ENCODE peak calls at places on chromosome 12, in six cellular contexts. D is sciatic nerve, A is AG04449, V is body of pancreas, I is HTR-8/SVneo, L is NCI-H526 treated with DMSO at 0.1 percent for 48 hours. T is an unnamed sample.

GRCh38 chr12:96028538-96028937 is 6.8 kb downstream of the LTA4H start:
- DNase-seq in D (no peak), V (no peak), I (no peak), A (no peak), L (no peak), T (no peak)

GRCh38 chr12:83827860-83828259 is 1084.7 kb downstream of the SLC6A15 start:
- DNase-seq in A (no peak), I (no peak), D (peak), V (no peak), L (no peak), T (peak)

GRCh38 chr12:76026643-76027063 is 4.9 kb downstream of the PHLDA1 start:
- DNase-seq in D (no peak), A (no peak), L (no peak), I (no peak), V (no peak), T (peak)

GRCh38 chr12:102960766-102961487 is 3.5 kb downstream of the ASCL1 start:
- DNase-seq in D (no peak), V (no peak), I (no peak), A (no peak), L (no peak), T (no peak)

GRCh38 chr12:92039048-92039447 is 106.6 kb downstream of the BTG1 start:
- DNase-seq in D (no peak), V (no peak), A (no peak), L (peak), I (no peak), T (no peak)

GRCh38 chr12:115337693-115338543 is 653.9 kb upstream of the TBX3 start:
- DNase-seq in L (no peak), I (peak), A (no peak), D (no peak), V (peak), T (peak)

GRCh38 chr12:116161588-116161987 is 115.9 kb downstream of the MED13L start:
- DNase-seq in V (no peak), A (no peak), I (no peak), D (no peak), L (no peak), T (peak)

GRCh38 chr12:131202592-131203378 is 249.1 kb downstream of the ADGRD1 start:
- DNase-seq in L (no peak), V (no peak), A (no peak), I (no peak), D (peak), T (no peak)

GRCh38 chr12:118145798-118146156 is 9.9 kb downstream of the PEBP1 start:
- DNase-seq in L (no peak), I (no peak), A (no peak), D (no peak), V (no peak), T (no peak)

GRCh38 chr12:6620137-6620884 is 13.1 kb upstream of the CHD4 start:
- DNase-seq in A (no peak), V (peak), I (no peak), L (no peak), D (no peak), T (no peak)

GRCh38 chr12:71392521-71393145 is 47.0 kb upstream of the LGR5 start:
- DNase-seq in V (peak), A (peak), D (no peak), L (peak), I (peak), T (peak)

GRCh38 chr12:125183187-125184067 is 118.2 kb downstream of the AACS start:
- DNase-seq in L (no peak), V (peak), A (peak), D (peak), I (peak), T (peak)

GRCh38 chr12:108532061-108532848 is 17.2 kb downstream of the FICD start:
- DNase-seq in A (no peak), D (no peak), V (no peak), L (peak), I (no peak), T (no peak)

GRCh38 chr12:51449569-51450246 is 25.1 kb downstream of the SLC4A8 start:
- DNase-seq in I (no peak), V (no peak), L (no peak), A (no peak), D (no peak), T (peak)

GRCh38 chr12:108565976-108566375 is 3.6 kb downstream of the ISCU start:
- DNase-seq in D (no peak), L (no peak), V (peak), I (no peak), A (no peak), T (peak)

GRCh38 chr12:130745921-130746320 is 29.8 kb upstream of the RIMBP2 start:
- DNase-seq in I (no peak), L (no peak), V (no peak), D (no peak), A (no peak), T (no peak)

GRCh38 chr12:38745601-38746000 is 159.8 kb downstream of the CPNE8 start:
- DNase-seq in D (no peak), A (no peak), I (no peak), V (no peak), L (no peak), T (no peak)

GRCh38 chr12:59407799-59408198 is 188.0 kb upstream of the SLC16A7 start:
- DNase-seq in I (no peak), D (no peak), A (no peak), V (no peak), L (no peak), T (no peak)

GRCh38 chr12:12282761-12283160 is 15.9 kb upstream of the LRP6 start:
- DNase-seq in I (no peak), A (peak), D (no peak), L (no peak), V (no peak), T (peak)

GRCh38 chr12:11553871-11554533 is 95.5 kb upstream of the ETV6 start:
- DNase-seq in D (no peak), I (peak), A (no peak), L (peak), V (peak), T (peak)

GRCh38 chr12:51926718-51927117 is 19.4 kb downstream of the ACVRL1 start:
- DNase-seq in A (no peak), D (peak), V (peak), I (no peak), L (no peak), T (peak)

GRCh38 chr12:78726854-78727253 is 137.7 kb upstream of the SYT1 start:
- DNase-seq in A (no peak), D (no peak), V (no peak), L (no peak), I (no peak), T (no peak)

GRCh38 chr12:69575346-69575745 is 9.9 kb upstream of the CCT2 start:
- DNase-seq in D (no peak), I (no peak), L (no peak), V (no peak), A (no peak), T (no peak)

GRCh38 chr12:122006186-122006926 is 15.3 kb upstream of the BCL7A start:
- DNase-seq in D (no peak), I (no peak), L (no peak), A (no peak), V (no peak), T (no peak)

GRCh38 chr12:63294327-63294632 is 143.3 kb upstream of the AVPR1A start:
- DNase-seq in I (peak), D (no peak), L (no peak), V (peak), A (peak), T (peak)

GRCh38 chr12:114692558-114693531 is 8.9 kb upstream of the TBX3 start:
- DNase-seq in D (no peak), I (no peak), L (no peak), V (no peak), A (no peak), T (no peak)

GRCh38 chr12:131732996-131733615 is 22.2 kb downstream of the SFSWAP start:
- DNase-seq in I (no peak), A (no peak), V (no peak), D (no peak), L (no peak), T (no peak)

GRCh38 chr12:68870011-68870410 is 62.0 kb downstream of the MDM2 start:
- DNase-seq in V (no peak), D (no peak), I (no peak), L (no peak), A (no peak), T (no peak)

GRCh38 chr12:238736-239398 is 23.8 kb downstream of the SLC6A13 start:
- DNase-seq in D (peak), V (no peak), L (no peak), I (no peak), A (no peak), T (no peak)

GRCh38 chr12:54725233-54725843 is 77.2 kb upstream of the DCD start:
- DNase-seq in I (peak), A (no peak), L (no peak), V (no peak), D (no peak), T (peak)

GRCh38 chr12:115880238-115880637 is 397.3 kb downstream of the MED13L start:
- DNase-seq in L (no peak), V (no peak), D (no peak), I (no peak), A (no peak), T (no peak)

GRCh38 chr12:27840229-27840999 is 60.4 kb upstream of the MANSC4 start:
- DNase-seq in A (no peak), V (no peak), I (no peak), L (no peak), D (no peak), T (peak)

GRCh38 chr12:54425696-54426095 is 6.6 kb upstream of the ITGA5 start:
- DNase-seq in A (no peak), L (no peak), D (no peak), V (no peak), I (no peak), T (no peak)

GRCh38 chr12:24975425-24975824 is 26.5 kb upstream of the BCAT1 start:
- DNase-seq in I (no peak), A (no peak), V (no peak), D (no peak), L (no peak), T (no peak)

GRCh38 chr12:106304001-106304421 is 1.5 kb downstream of the TCP11L2 start:
- DNase-seq in I (no peak), A (no peak), L (no peak), V (no peak), D (no peak), T (no peak)

GRCh38 chr12:24505366-24506025 is 443.4 kb downstream of the BCAT1 start:
- DNase-seq in A (no peak), I (no peak), L (peak), D (no peak), V (no peak), T (no peak)

GRCh38 chr12:111160350-111161142 is 208.3 kb downstream of the PHETA1 start:
- DNase-seq in L (no peak), V (no peak), I (no peak), D (no peak), A (no peak), T (no peak)

GRCh38 chr12:14454098-14454907 is 88.8 kb downstream of the ATF7IP start:
- DNase-seq in V (no peak), I (peak), L (peak), A (no peak), D (no peak), T (peak)

GRCh38 chr12:19220205-19220604 is 90.7 kb downstream of the PLEKHA5 start:
- DNase-seq in I (peak), V (no peak), A (no peak), L (no peak), D (no peak), T (peak)

T was measured in bronchial epithelial cell.